ENCODE peak calls at places on chromosomes 5 and 9, in four cellular contexts. One of them, this sample, is unnamed.

GRCh38 chr9:137875846-137876245 is 1.7 kb upstream of the CACNA1B start:
- DNase-seq in skeletal muscle cell: no peak
- DNase-seq in right lobe of liver: no peak
- DNase-seq in stimulated activated CD4-positive, alpha-beta T cell treated with anti-CD3 and anti-CD28 coated beads, TNF-alpha, amount 100 ng/mL, for 24 hours: no peak
- DNase-seq in this sample: no peak

GRCh38 chr5:74641778-74642542 is 1.4 kb upstream of the ENC1 start:
- DNase-seq in skeletal muscle cell: peak
- DNase-seq in stimulated activated CD4-positive, alpha-beta T cell treated with anti-CD3 and anti-CD28 coated beads, TNF-alpha, amount 100 ng/mL, for 24 hours: no peak
- DNase-seq in right lobe of liver: peak
- DNase-seq in this sample: peak

GRCh38 chr5:67515020-67515689 is 318.6 kb upstream of the CD180 start:
- DNase-seq in skeletal muscle cell: no peak
- DNase-seq in stimulated activated CD4-positive, alpha-beta T cell treated with anti-CD3 and anti-CD28 coated beads, TNF-alpha, amount 100 ng/mL, for 24 hours: peak
- DNase-seq in right lobe of liver: no peak
- DNase-seq in this sample: no peak

GRCh38 chr9:14348241-14349140 is 34.5 kb upstream of the NFIB start:
- DNase-seq in right lobe of liver: peak
- DNase-seq in skeletal muscle cell: no peak
- DNase-seq in stimulated activated CD4-positive, alpha-beta T cell treated with anti-CD3 and anti-CD28 coated beads, TNF-alpha, amount 100 ng/mL, for 24 hours: no peak
- DNase-seq in this sample: no peak

GRCh38 chr5:127844631-127845030 is 141.4 kb downstream of the CCDC192 start:
- DNase-seq in right lobe of liver: no peak
- DNase-seq in stimulated activated CD4-positive, alpha-beta T cell treated with anti-CD3 and anti-CD28 coated beads, TNF-alpha, amount 100 ng/mL, for 24 hours: no peak
- DNase-seq in skeletal muscle cell: no peak
- DNase-seq in this sample: peak

GRCh38 chr5:69367697-69368279 is 1.5 kb downstream of the AK6 start:
- DNase-seq in skeletal muscle cell: no peak
- DNase-seq in stimulated activated CD4-positive, alpha-beta T cell treated with anti-CD3 and anti-CD28 coated beads, TNF-alpha, amount 100 ng/mL, for 24 hours: no peak
- DNase-seq in right lobe of liver: no peak
- DNase-seq in this sample: no peak

GRCh38 chr5:9239071-9239470 is 306.8 kb downstream of the SEMA5A start:
- DNase-seq in stimulated activated CD4-positive, alpha-beta T cell treated with anti-CD3 and anti-CD28 coated beads, TNF-alpha, amount 100 ng/mL, for 24 hours: no peak
- DNase-seq in right lobe of liver: no peak
- DNase-seq in skeletal muscle cell: no peak
- DNase-seq in this sample: no peak

GRCh38 chr9:128802482-128802881 is 15.4 kb downstream of the TBC1D13 start:
- DNase-seq in stimulated activated CD4-positive, alpha-beta T cell treated with anti-CD3 and anti-CD28 coated beads, TNF-alpha, amount 100 ng/mL, for 24 hours: no peak
- DNase-seq in skeletal muscle cell: no peak
- DNase-seq in right lobe of liver: no peak
- DNase-seq in this sample: no peak

GRCh38 chr9:130556396-130557076 is 22.8 kb upstream of the FUBP3 start:
- DNase-seq in right lobe of liver: no peak
- DNase-seq in stimulated activated CD4-positive, alpha-beta T cell treated with anti-CD3 and anti-CD28 coated beads, TNF-alpha, amount 100 ng/mL, for 24 hours: no peak
- DNase-seq in skeletal muscle cell: no peak
- DNase-seq in this sample: no peak

GRCh38 chr9:132201139-132201538 is 39.3 kb downstream of the NTNG2 start:
- DNase-seq in skeletal muscle cell: no peak
- DNase-seq in right lobe of liver: no peak
- DNase-seq in stimulated activated CD4-positive, alpha-beta T cell treated with anti-CD3 and anti-CD28 coated beads, TNF-alpha, amount 100 ng/mL, for 24 hours: no peak
- DNase-seq in this sample: no peak

GRCh38 chr9:136089697-136090045 is 5.4 kb downstream of the NACC2 start:
- DNase-seq in skeletal muscle cell: no peak
- DNase-seq in stimulated activated CD4-positive, alpha-beta T cell treated with anti-CD3 and anti-CD28 coated beads, TNF-alpha, amount 100 ng/mL, for 24 hours: no peak
- DNase-seq in right lobe of liver: no peak
- DNase-seq in this sample: no peak

GRCh38 chr5:114447084-114447773 is 85.4 kb downstream of the KCNN2 start:
- DNase-seq in skeletal muscle cell: no peak
- DNase-seq in right lobe of liver: no peak
- DNase-seq in stimulated activated CD4-positive, alpha-beta T cell treated with anti-CD3 and anti-CD28 coated beads, TNF-alpha, amount 100 ng/mL, for 24 hours: no peak
- DNase-seq in this sample: peak

GRCh38 chr5:135944967-135945560 is 9.7 kb downstream of the LECT2 start:
- DNase-seq in stimulated activated CD4-positive, alpha-beta T cell treated with anti-CD3 and anti-CD28 coated beads, TNF-alpha, amount 100 ng/mL, for 24 hours: no peak
- DNase-seq in right lobe of liver: no peak
- DNase-seq in skeletal muscle cell: peak
- DNase-seq in this sample: peak

GRCh38 chr9:18208166-18209059 is 265.5 kb upstream of the ADAMTSL1 start:
- DNase-seq in stimulated activated CD4-positive, alpha-beta T cell treated with anti-CD3 and anti-CD28 coated beads, TNF-alpha, amount 100 ng/mL, for 24 hours: no peak
- DNase-seq in skeletal muscle cell: no peak
- DNase-seq in right lobe of liver: peak
- DNase-seq in this sample: peak

GRCh38 chr5:124581866-124582650 is 164.4 kb downstream of the ZNF608 start:
- DNase-seq in stimulated activated CD4-positive, alpha-beta T cell treated with anti-CD3 and anti-CD28 coated beads, TNF-alpha, amount 100 ng/mL, for 24 hours: no peak
- DNase-seq in skeletal muscle cell: no peak
- DNase-seq in right lobe of liver: no peak
- DNase-seq in this sample: no peak

This sample was measured in H4.